ENCODE peak calls at places on chromosomes 12 and 14, in four cellular contexts. N is tibial artery, O is OCI-LY7, B is brain microvascular endothelial cell. S is an unnamed sample. For H3K36me3, the result is how much of the 10 kb centered on the place peaks cover.

GRCh38 chr12:55067701-55068100 is 47.9 kb downstream of the NEUROD4 start:
- DNase-seq in O (no peak), B (no peak), N (no peak), S (no peak)

GRCh38 chr12:100404769-100405407 is 48.0 kb downstream of the SLC17A8 start:
- DNase-seq in B (peak), N (no peak), O (peak), S (no peak)

GRCh38 chr12:57603758-57604453 is 718 bp upstream of the DTX3 start:
- DNase-seq in B (peak), O (no peak), N (peak), S (no peak)

GRCh38 chr12:53948650-53949593 is 5.8 kb upstream of the HOXC12 start:
- DNase-seq in O (no peak), N (no peak), B (no peak), S (no peak)

GRCh38 chr12:49925433-49926194 is 21.9 kb upstream of the FAIM2 start:
- DNase-seq in N (no peak), B (no peak), O (no peak), S (no peak)

GRCh38 chr14:36020120-36021029 is 156.1 kb downstream of the PTCSC3 start:
- DNase-seq in N (no peak), B (no peak), O (no peak), S (no peak)

GRCh38 chr14:73237219-73237785 is at the start of gene PAPLN:
- DNase-seq in B (no peak), O (no peak), N (no peak), S (no peak)

GRCh38 chr12:69698054-69698453 is 1.0 kb downstream of the BEST3 start:
- DNase-seq in O (peak), B (no peak), N (no peak), S (no peak)

GRCh38 chr14:20564501-20564997 is 3.7 kb upstream of the RNASE9 start:
- DNase-seq in B (no peak), N (no peak), O (no peak), S (no peak)

GRCh38 chr12:106581543-106582263 is 1.1 kb upstream of the RFX4 start:
- DNase-seq in O (no peak), B (no peak), N (no peak), S (no peak)

GRCh38 chr12:50218386-50218785 is 51.2 kb upstream of the CERS5 start:
- DNase-seq in N (no peak), O (no peak), B (peak), S (no peak)

GRCh38 chr14:44453433-44454171 is 53.5 kb downstream of the FSCB start:
- DNase-seq in B (no peak), O (no peak), N (no peak), S (no peak)

GRCh38 chr12:46560874-46561273 is 188.3 kb upstream of the SLC38A2 start:
- DNase-seq in B (no peak), O (no peak), N (no peak), S (no peak)

GRCh38 chr14:82855912-82856381 is 1322.3 kb upstream of the SEL1L start:
- DNase-seq in O (peak), N (no peak), B (no peak), S (peak)

GRCh38 chr14:68840454-68840853 is 47.6 kb upstream of the ZFP36L1 start:
- DNase-seq in N (no peak), B (no peak), O (no peak), S (no peak)

GRCh38 chr14:44113769-44114730 is 393.0 kb downstream of the FSCB start:
- DNase-seq in O (no peak), N (no peak), B (no peak), S (no peak)

GRCh38 chr12:54197037-54197909 is 8.5 kb upstream of the SMUG1 start:
- DNase-seq in N (no peak), O (peak), B (no peak), S (no peak)

GRCh38 chr14:53409974-53410373 is 256.9 kb upstream of the DDHD1 start:
- DNase-seq in O (no peak), B (peak), N (no peak), S (no peak)

GRCh38 chr14:34971381-34971780 is 11.4 kb upstream of the SRP54 start:
- DNase-seq in N (no peak), B (peak), O (no peak), S (no peak)

GRCh38 chr12:19665105-19665900 is 226.0 kb downstream of the AEBP2 start:
- DNase-seq in N (no peak), O (no peak), B (no peak), S (no peak)

GRCh38 chr12:101414533-101415119 is 7.1 kb upstream of the ARL1 start:
- DNase-seq in N (no peak), O (peak), B (peak), S (no peak)

GRCh38 chr12:11820476-11820875 is 171.0 kb downstream of the ETV6 start:
- DNase-seq in O (no peak), N (no peak), B (no peak), S (no peak)

GRCh38 chr12:118330421-118331018 is 42.2 kb downstream of the TAOK3 start:
- DNase-seq in N (no peak), O (peak), B (peak), S (no peak)

GRCh38 chr14:61388976-61389576 is 67.7 kb downstream of the PRKCH start:
- DNase-seq in O (no peak), N (no peak), B (peak), S (no peak)

GRCh38 chr14:39266589-39266870 is 32.8 kb downstream of the MIA2 start:
- DNase-seq in O (peak), N (peak), B (no peak), S (no peak)

GRCh38 chr14:56300495-56300894 is 182.3 kb downstream of the PELI2 start:
- DNase-seq in N (no peak), O (no peak), B (peak), S (peak)

GRCh38 chr14:71414631-71415403 is 507.6 kb downstream of the PCNX1 start:
- DNase-seq in O (no peak), N (no peak), B (no peak), S (no peak)

GRCh38 chr12:127143020-127143419 is 1124.0 kb upstream of the TMEM132C start:
- DNase-seq in O (no peak), N (no peak), B (no peak), S (no peak)

GRCh38 chr14:95482967-95483842 is 33.2 kb downstream of the SYNE3 start:
- DNase-seq in O (no peak), N (peak), B (peak), S (peak)

GRCh38 chr14:104085032-104085888 is at the start of gene ASPG:
- DNase-seq in B (no peak), O (peak), N (peak), S (no peak)

DNA sequence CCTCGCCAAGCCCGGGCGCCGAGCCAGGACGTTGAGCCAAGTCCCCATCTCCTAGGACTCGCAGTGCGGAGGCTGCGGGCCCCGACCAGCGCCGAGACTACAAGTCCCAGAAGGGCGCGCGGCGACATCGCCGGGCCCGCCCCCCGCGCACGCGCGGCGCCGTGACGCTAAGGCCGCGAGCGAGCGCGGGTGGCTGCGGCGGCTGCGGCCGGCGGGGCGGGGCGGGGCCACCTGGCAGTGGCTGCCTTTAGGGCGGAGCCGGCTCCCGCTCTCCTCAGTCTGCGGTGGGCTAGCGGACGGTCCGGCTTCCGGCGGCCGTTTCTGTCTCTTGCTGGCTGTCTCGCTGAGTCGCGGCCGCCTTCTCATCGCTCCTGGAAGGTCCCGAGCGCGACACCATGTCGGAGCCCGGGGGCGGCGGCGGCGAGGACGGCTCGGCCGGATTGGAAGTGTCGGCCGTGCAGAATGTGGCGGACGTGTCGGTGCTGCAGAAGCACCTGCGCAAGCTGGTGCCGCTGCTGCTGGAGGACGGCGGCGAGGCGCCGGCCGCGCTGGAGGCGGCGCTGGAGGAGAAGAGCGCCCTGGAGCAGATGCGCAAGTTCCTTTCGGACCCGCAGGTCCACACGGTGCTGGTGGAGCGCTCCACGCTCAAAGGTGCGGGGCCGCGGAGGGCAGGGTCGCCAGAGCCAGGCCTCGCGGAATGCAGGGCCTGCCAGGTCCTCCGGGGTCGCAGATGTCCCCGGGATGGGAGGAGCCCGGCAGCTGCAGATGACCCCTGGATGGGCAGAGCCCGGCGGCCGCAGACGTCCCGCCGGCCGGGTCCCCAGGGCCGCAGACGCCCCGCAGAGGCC is at the start of gene DYNC1H1:
- DNase-seq in B (peak), O (peak), N (peak), S (peak)
- H3K36me3 ChIP-seq in B (under half), O (under half), N (under half), S (under half)

GRCh38 chr12:67069451-67070306 is 199.5 kb upstream of the CAND1 start:
- DNase-seq in N (peak), B (no peak), O (peak), S (no peak)

GRCh38 chr12:67068773-67069450 is 200.2 kb upstream of the CAND1 start:
- DNase-seq in B (no peak), O (peak), N (no peak), S (no peak)

GRCh38 chr12:67070307-67070600 is 198.9 kb upstream of the CAND1 start:
- DNase-seq in B (no peak), O (no peak), N (no peak), S (no peak)

GRCh38 chr12:67067453-67068203 is 201.5 kb upstream of the CAND1 start:
- DNase-seq in O (no peak), B (no peak), N (no peak), S (no peak)

DNA sequence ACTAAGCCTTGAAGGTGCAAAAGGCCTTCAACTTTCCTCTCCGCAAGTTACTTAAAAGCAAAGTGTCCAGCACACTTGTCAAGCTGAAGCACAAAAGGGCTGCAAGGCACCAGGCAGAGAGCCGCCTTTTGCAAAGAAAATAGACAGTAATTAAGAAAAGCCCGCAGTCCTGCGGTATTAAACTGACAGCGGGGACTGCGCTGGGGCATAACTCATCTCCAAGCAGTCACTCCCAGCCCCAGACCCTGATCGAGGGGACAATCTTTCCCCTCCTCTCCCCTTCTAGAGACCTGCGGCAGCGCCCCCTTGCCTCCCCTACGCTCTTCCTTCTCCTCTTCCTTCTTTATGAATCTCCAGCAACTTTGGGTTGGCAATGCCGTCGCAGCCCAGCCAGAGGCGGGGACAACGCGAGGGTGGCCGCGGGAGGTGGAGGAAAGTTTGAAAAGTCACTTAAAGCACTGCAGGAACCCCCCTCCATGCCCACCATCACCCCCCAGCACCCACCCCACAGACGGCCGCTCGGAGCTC is 200.9 kb upstream of the CAND1 start:
- DNase-seq in O (peak), B (no peak), N (no peak), S (no peak)
- H3K4me3 ChIP-seq in O (peak), B (peak), N (peak), S (peak)

DNA sequence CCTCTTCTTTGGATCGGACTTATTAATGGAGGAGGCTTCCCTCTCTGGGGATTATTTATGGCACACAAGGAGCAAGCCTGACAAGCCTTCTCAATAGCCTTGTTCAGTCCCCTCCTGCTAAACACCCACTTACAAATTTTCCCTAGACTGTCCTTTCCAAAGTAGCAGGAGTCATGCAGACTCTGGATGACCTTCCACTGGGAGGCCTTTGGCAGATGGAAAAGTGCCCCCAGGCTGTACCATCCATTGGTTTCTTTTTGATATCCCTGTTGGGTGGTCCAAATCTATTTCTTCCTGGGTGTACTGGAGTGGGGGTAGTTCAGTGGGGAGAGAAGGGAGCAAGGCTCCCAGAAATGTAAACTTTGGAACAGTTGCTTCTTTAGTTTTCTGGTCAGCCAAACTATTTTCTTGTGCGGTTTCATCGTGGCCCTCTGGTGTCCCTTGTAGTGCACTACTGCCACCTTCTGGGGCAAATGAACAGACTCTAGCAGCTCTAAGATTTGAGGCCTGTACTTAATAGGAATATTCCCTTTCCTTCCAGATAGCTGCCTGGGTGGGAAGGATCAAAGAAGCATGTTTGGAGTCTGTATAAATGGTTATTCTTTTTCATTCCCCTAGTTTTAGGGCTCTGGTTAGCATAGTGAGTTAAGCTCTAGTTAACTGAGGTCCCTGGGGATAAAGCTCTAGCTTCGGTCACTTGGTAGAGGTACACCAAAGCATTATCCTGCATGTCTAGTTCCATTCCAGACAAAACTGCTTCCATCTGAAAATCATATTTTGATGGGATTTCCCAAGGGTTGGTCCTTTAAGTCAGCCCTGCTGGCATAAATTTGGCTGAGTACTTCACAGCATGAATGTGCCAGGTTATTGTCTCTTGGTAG is 409.5 kb downstream of the SLC6A15 start:
- DNase-seq in N (no peak), O (peak), B (peak), S (peak)
- TF ChIP-seq CTCF in N (no peak), O (peak), B (peak), S (peak)

GRCh38 chr12:6215932-6216494 is 15.8 kb downstream of the CD9 start:
- DNase-seq in N (peak), O (no peak), B (peak), S (peak)

GRCh38 chr12:6214633-6215032 is 14.4 kb downstream of the CD9 start:
- DNase-seq in O (no peak), N (no peak), B (no peak), S (no peak)

GRCh38 chr12:6218526-6218925 is 18.3 kb downstream of the CD9 start:
- DNase-seq in N (no peak), B (no peak), O (peak), S (no peak)

GRCh38 chr12:6215120-6215807 is 15.1 kb downstream of the CD9 start:
- DNase-seq in N (no peak), B (no peak), O (no peak), S (no peak)

DNA sequence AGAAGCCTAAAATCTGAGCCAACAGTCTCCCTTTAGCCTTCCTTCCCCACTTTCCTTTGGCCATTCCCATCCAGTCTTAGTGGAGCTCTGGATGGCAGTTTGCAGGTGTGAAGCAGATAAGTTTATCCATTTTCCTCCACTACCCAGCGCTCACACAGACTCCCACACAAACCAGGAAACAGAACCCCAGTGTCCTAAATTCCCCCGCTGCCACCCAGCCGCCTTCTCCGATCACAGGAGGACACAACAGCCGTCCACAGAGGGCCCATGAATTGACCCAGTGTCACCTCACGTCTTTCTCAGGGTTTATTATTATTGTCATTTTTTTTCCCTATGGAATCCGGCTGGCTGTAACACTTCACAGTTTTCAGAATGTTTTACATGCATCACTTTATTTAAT is 16.4 kb downstream of the CD9 start:
- DNase-seq in N (no peak), B (no peak), O (no peak), S (no peak)
- H3K36me3 ChIP-seq in N (under half), B (under half), O (under half), S (under half)

GRCh38 chr14:105165134-105165704 is 3.4 kb downstream of the JAG2 start:
- DNase-seq in N (no peak), B (no peak), O (peak), S (no peak)
- H3K4me3 ChIP-seq in N (no peak), B (no peak), O (no peak), S (no peak)